ENCODE peak calls at places on chromosomes 2 and 18, in seven cellular contexts. One of them, this sample, is unnamed. For H3K4me1, the result is how much of the 10 kb centered on the place peaks cover.

GRCh38 chr18:9792565-9793226 is 84.6 kb downstream of the RAB31 start:
- DNase-seq in HCT116: no peak
- DNase-seq in esophagus muscularis mucosa: no peak
- DNase-seq in H1: peak
- DNase-seq in uterus: no peak
- DNase-seq in transverse colon: no peak
- DNase-seq in upper lobe of left lung: no peak
- DNase-seq in this sample: no peak

GRCh38 chr18:48815581-48816324 is 135.0 kb downstream of the SMAD7 start:
- DNase-seq in H1: no peak
- DNase-seq in HCT116: no peak
- DNase-seq in uterus: peak
- DNase-seq in upper lobe of left lung: no peak
- DNase-seq in esophagus muscularis mucosa: no peak
- DNase-seq in transverse colon: peak
- DNase-seq in this sample: no peak

GRCh38 chr2:188497736-188498135 is 206.1 kb downstream of the GULP1 start:
- DNase-seq in HCT116: no peak
- DNase-seq in transverse colon: no peak
- DNase-seq in H1: no peak
- DNase-seq in esophagus muscularis mucosa: no peak
- DNase-seq in uterus: no peak
- DNase-seq in upper lobe of left lung: no peak
- DNase-seq in this sample: no peak

GRCh38 chr2:61949458-61950107 is 44.1 kb downstream of the COMMD1 start:
- DNase-seq in H1: no peak
- DNase-seq in uterus: no peak
- DNase-seq in transverse colon: no peak
- DNase-seq in upper lobe of left lung: no peak
- DNase-seq in HCT116: no peak
- DNase-seq in esophagus muscularis mucosa: no peak
- DNase-seq in this sample: no peak

GRCh38 chr18:21727740-21728139 is 12.9 kb upstream of the MIB1 start:
- DNase-seq in HCT116: no peak
- DNase-seq in esophagus muscularis mucosa: no peak
- DNase-seq in upper lobe of left lung: no peak
- DNase-seq in uterus: no peak
- DNase-seq in H1: no peak
- DNase-seq in transverse colon: no peak
- DNase-seq in this sample: no peak

GRCh38 chr2:771538-771937 is 94.3 kb upstream of the TMEM18 start:
- DNase-seq in uterus: no peak
- DNase-seq in H1: no peak
- DNase-seq in transverse colon: no peak
- DNase-seq in esophagus muscularis mucosa: no peak
- DNase-seq in HCT116: no peak
- DNase-seq in upper lobe of left lung: peak
- DNase-seq in this sample: no peak

GRCh38 chr2:158205215-158205614 is 103.5 kb downstream of the UPP2 start:
- DNase-seq in upper lobe of left lung: no peak
- DNase-seq in esophagus muscularis mucosa: no peak
- DNase-seq in transverse colon: peak
- DNase-seq in uterus: no peak
- DNase-seq in H1: no peak
- DNase-seq in HCT116: no peak
- DNase-seq in this sample: no peak

GRCh38 chr18:58721586-58722160 is 50.4 kb downstream of the MALT1 start:
- DNase-seq in uterus: no peak
- DNase-seq in transverse colon: no peak
- DNase-seq in esophagus muscularis mucosa: no peak
- DNase-seq in H1: no peak
- DNase-seq in HCT116: no peak
- DNase-seq in upper lobe of left lung: no peak
- DNase-seq in this sample: no peak

GRCh38 chr2:81327916-81328315 is 1023.4 kb upstream of the LRRTM1 start:
- DNase-seq in transverse colon: no peak
- DNase-seq in H1: no peak
- DNase-seq in esophagus muscularis mucosa: no peak
- DNase-seq in uterus: no peak
- DNase-seq in HCT116: no peak
- DNase-seq in upper lobe of left lung: no peak
- DNase-seq in this sample: no peak

GRCh38 chr2:16662440-16662839 is 3.2 kb downstream of the CYRIA start:
- DNase-seq in HCT116: no peak
- DNase-seq in uterus: peak
- DNase-seq in upper lobe of left lung: no peak
- DNase-seq in transverse colon: no peak
- DNase-seq in esophagus muscularis mucosa: peak
- DNase-seq in H1: no peak
- DNase-seq in this sample: peak

GRCh38 chr2:197920581-197921213 is 116.3 kb downstream of the PLCL1 start:
- DNase-seq in HCT116: no peak
- DNase-seq in upper lobe of left lung: no peak
- DNase-seq in esophagus muscularis mucosa: no peak
- DNase-seq in H1: no peak
- DNase-seq in transverse colon: no peak
- DNase-seq in uterus: no peak
- DNase-seq in this sample: no peak

GRCh38 chr2:45210466-45211195 is 201.4 kb upstream of the SIX2 start:
- DNase-seq in esophagus muscularis mucosa: peak
- DNase-seq in upper lobe of left lung: no peak
- DNase-seq in HCT116: no peak
- DNase-seq in uterus: no peak
- DNase-seq in transverse colon: no peak
- DNase-seq in H1: peak
- DNase-seq in this sample: no peak

GRCh38 chr2:159617080-159617479 is 732 bp upstream of the BAZ2B start:
- DNase-seq in transverse colon: no peak
- DNase-seq in upper lobe of left lung: no peak
- DNase-seq in esophagus muscularis mucosa: no peak
- DNase-seq in uterus: no peak
- DNase-seq in H1: no peak
- DNase-seq in HCT116: no peak
- DNase-seq in this sample: no peak

GRCh38 chr2:202429164-202429980 is 53.2 kb downstream of the BMPR2 start:
- DNase-seq in transverse colon: no peak
- DNase-seq in uterus: no peak
- DNase-seq in upper lobe of left lung: no peak
- DNase-seq in esophagus muscularis mucosa: no peak
- DNase-seq in HCT116: no peak
- DNase-seq in H1: no peak
- DNase-seq in this sample: no peak

GRCh38 chr2:43254331-43254730 is 27.9 kb upstream of the ZFP36L2 start:
- DNase-seq in transverse colon: no peak
- DNase-seq in H1: no peak
- DNase-seq in upper lobe of left lung: no peak
- DNase-seq in uterus: no peak
- DNase-seq in esophagus muscularis mucosa: no peak
- DNase-seq in HCT116: no peak
- DNase-seq in this sample: no peak

GRCh38 chr2:51718881-51719280 is 686.9 kb upstream of the NRXN1 start:
- DNase-seq in HCT116: no peak
- DNase-seq in upper lobe of left lung: no peak
- DNase-seq in H1: no peak
- DNase-seq in transverse colon: no peak
- DNase-seq in uterus: no peak
- DNase-seq in esophagus muscularis mucosa: no peak
- DNase-seq in this sample: no peak

GRCh38 chr2:11738589-11739436 is 7.6 kb upstream of the LPIN1 start:
- DNase-seq in upper lobe of left lung: no peak
- DNase-seq in transverse colon: peak
- DNase-seq in HCT116: peak
- DNase-seq in uterus: peak
- DNase-seq in esophagus muscularis mucosa: peak
- DNase-seq in H1: no peak
- DNase-seq in this sample: peak

GRCh38 chr2:120403676-120404075 is 57.7 kb downstream of the INHBB start:
- DNase-seq in HCT116: no peak
- DNase-seq in transverse colon: no peak
- DNase-seq in esophagus muscularis mucosa: no peak
- DNase-seq in upper lobe of left lung: no peak
- DNase-seq in uterus: no peak
- DNase-seq in H1: no peak
- DNase-seq in this sample: no peak

GRCh38 chr18:79503406-79503805 is 107.7 kb downstream of the NFATC1 start:
- DNase-seq in esophagus muscularis mucosa: no peak
- DNase-seq in uterus: peak
- DNase-seq in H1: peak
- DNase-seq in HCT116: no peak
- DNase-seq in transverse colon: peak
- DNase-seq in upper lobe of left lung: no peak
- DNase-seq in this sample: no peak

GRCh38 chr18:79506191-79507075 is 110.7 kb downstream of the NFATC1 start:
- DNase-seq in upper lobe of left lung: peak
- DNase-seq in H1: no peak
- DNase-seq in uterus: peak
- DNase-seq in transverse colon: peak
- DNase-seq in esophagus muscularis mucosa: no peak
- DNase-seq in HCT116: no peak
- DNase-seq in this sample: no peak

GRCh38 chr18:79501006-79501405 is 105.3 kb downstream of the NFATC1 start:
- DNase-seq in H1: no peak
- DNase-seq in esophagus muscularis mucosa: no peak
- DNase-seq in HCT116: no peak
- DNase-seq in upper lobe of left lung: no peak
- DNase-seq in uterus: no peak
- DNase-seq in transverse colon: no peak
- DNase-seq in this sample: no peak

GRCh38 chr18:79502785-79503184 is 107.1 kb downstream of the NFATC1 start:
- DNase-seq in HCT116: no peak
- DNase-seq in transverse colon: no peak
- DNase-seq in esophagus muscularis mucosa: no peak
- DNase-seq in uterus: no peak
- DNase-seq in upper lobe of left lung: no peak
- DNase-seq in H1: no peak
- DNase-seq in this sample: no peak

GRCh38 chr18:79503891-79504475 is 108.3 kb downstream of the NFATC1 start:
- DNase-seq in HCT116: no peak
- DNase-seq in H1: no peak
- DNase-seq in esophagus muscularis mucosa: no peak
- DNase-seq in upper lobe of left lung: no peak
- DNase-seq in uterus: peak
- DNase-seq in transverse colon: peak
- DNase-seq in this sample: no peak
- TF ChIP-seq POLR2A in HCT116: no peak
- TF ChIP-seq POLR2A in H1: no peak
- TF ChIP-seq POLR2A in esophagus muscularis mucosa: no peak
- TF ChIP-seq POLR2A in upper lobe of left lung: no peak
- TF ChIP-seq POLR2A in uterus: no peak
- TF ChIP-seq POLR2A in transverse colon: no peak
- TF ChIP-seq POLR2A in this sample: no peak

GRCh38 chr2:144495227-144495933 is 24.5 kb downstream of the ZEB2 start:
- DNase-seq in HCT116: no peak
- DNase-seq in H1: no peak
- DNase-seq in uterus: no peak
- DNase-seq in transverse colon: no peak
- DNase-seq in esophagus muscularis mucosa: no peak
- DNase-seq in upper lobe of left lung: no peak
- DNase-seq in this sample: no peak

GRCh38 chr2:144490857-144491256 is 29.1 kb downstream of the ZEB2 start:
- DNase-seq in uterus: no peak
- DNase-seq in upper lobe of left lung: no peak
- DNase-seq in HCT116: no peak
- DNase-seq in H1: no peak
- DNase-seq in esophagus muscularis mucosa: no peak
- DNase-seq in transverse colon: no peak
- DNase-seq in this sample: no peak

GRCh38 chr2:144489315-144489920 is 30.5 kb downstream of the ZEB2 start:
- DNase-seq in upper lobe of left lung: no peak
- DNase-seq in transverse colon: no peak
- DNase-seq in HCT116: no peak
- DNase-seq in uterus: no peak
- DNase-seq in esophagus muscularis mucosa: no peak
- DNase-seq in H1: no peak
- DNase-seq in this sample: no peak

GRCh38 chr2:144493027-144493809 is 26.7 kb downstream of the ZEB2 start:
- DNase-seq in upper lobe of left lung: no peak
- DNase-seq in H1: no peak
- DNase-seq in uterus: no peak
- DNase-seq in esophagus muscularis mucosa: no peak
- DNase-seq in transverse colon: no peak
- DNase-seq in HCT116: no peak
- DNase-seq in this sample: no peak

GRCh38 chr2:144490017-144490416 is 29.9 kb downstream of the ZEB2 start:
- DNase-seq in uterus: no peak
- DNase-seq in upper lobe of left lung: no peak
- DNase-seq in transverse colon: no peak
- DNase-seq in esophagus muscularis mucosa: no peak
- DNase-seq in H1: no peak
- DNase-seq in HCT116: no peak
- DNase-seq in this sample: no peak
- H3K4me1 ChIP-seq in uterus: under half
- H3K4me1 ChIP-seq in upper lobe of left lung: under half
- H3K4me1 ChIP-seq in transverse colon: under half
- H3K4me1 ChIP-seq in esophagus muscularis mucosa: under half
- H3K4me1 ChIP-seq in H1: under half
- H3K4me1 ChIP-seq in HCT116: under half
- H3K4me1 ChIP-seq in this sample: under half

DNA sequence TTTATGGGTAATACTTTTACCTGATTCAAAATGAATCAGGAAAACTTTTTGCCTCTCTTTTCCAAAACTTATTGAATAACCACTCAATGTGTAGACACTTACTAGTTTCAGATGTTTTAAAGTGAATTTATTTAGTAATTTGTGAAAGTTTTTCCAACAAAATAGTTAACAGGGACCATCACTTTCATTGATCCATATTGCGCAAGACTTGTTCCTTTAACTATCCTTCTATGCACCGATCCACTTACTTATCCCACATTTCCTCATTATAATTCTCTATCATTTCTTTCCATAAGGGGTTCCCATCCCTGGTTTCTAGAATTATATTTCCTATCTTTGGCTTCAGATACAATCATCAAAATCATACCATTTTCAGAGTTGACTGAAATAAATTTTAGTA is 48.3 kb downstream of the CDH19 start:
- DNase-seq in esophagus muscularis mucosa: no peak
- DNase-seq in transverse colon: no peak
- DNase-seq in HCT116: no peak
- DNase-seq in upper lobe of left lung: no peak
- DNase-seq in H1: no peak
- DNase-seq in uterus: no peak
- DNase-seq in this sample: no peak
- TF ChIP-seq POLR2A in esophagus muscularis mucosa: no peak
- TF ChIP-seq POLR2A in transverse colon: no peak
- TF ChIP-seq POLR2A in HCT116: no peak
- TF ChIP-seq POLR2A in upper lobe of left lung: no peak
- TF ChIP-seq POLR2A in H1: no peak
- TF ChIP-seq POLR2A in uterus: no peak
- TF ChIP-seq POLR2A in this sample: no peak

DNA sequence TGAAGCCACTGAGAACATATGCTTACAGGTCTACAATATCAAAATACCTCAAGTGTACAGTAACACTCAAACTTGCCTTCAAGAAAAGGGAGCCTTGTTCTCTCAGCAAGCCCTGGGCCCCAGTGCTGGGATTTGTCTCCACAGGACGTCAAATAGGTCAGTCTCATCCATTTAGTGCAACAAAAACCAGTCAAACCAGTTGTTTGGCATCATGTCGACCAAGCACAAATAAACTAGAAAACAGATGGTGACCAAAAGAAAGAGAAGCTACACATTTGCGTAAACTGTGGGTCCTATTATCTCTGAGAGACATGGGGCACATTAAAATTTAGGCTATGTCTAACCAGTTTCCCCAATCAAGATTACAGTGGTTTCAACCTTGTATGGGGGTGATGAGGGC is 182.6 kb upstream of the PKDCC start:
- DNase-seq in HCT116: no peak
- DNase-seq in transverse colon: no peak
- DNase-seq in upper lobe of left lung: no peak
- DNase-seq in H1: no peak
- DNase-seq in uterus: no peak
- DNase-seq in esophagus muscularis mucosa: no peak
- DNase-seq in this sample: no peak
- H3K4me1 ChIP-seq in HCT116: under half
- H3K4me1 ChIP-seq in transverse colon: under half
- H3K4me1 ChIP-seq in upper lobe of left lung: under half
- H3K4me1 ChIP-seq in H1: under half
- H3K4me1 ChIP-seq in uterus: under half
- H3K4me1 ChIP-seq in esophagus muscularis mucosa: under half
- H3K4me1 ChIP-seq in this sample: under half